ENCODE peak calls at places on chromosomes 11 and 22, in seven cellular contexts. W is GM12892, Z is GM12878, I is K562, P is SK-N-SH, T is GM12891, A is HepG2. D is an unnamed sample.

GRCh38 chr22:38696606-38697005 is 4.1 kb downstream of the JOSD1 start:
- DNase-seq in W (no peak), Z (no peak), I (peak), P (no peak), T (no peak), A (peak), D (no peak)

GRCh38 chr11:26867286-26867685 is 126.6 kb upstream of the FIBIN start:
- DNase-seq in W (no peak), Z (no peak), I (no peak), P (no peak), T (no peak), A (no peak), D (no peak)

GRCh38 chr22:20531154-20531403 is 23.7 kb downstream of the MED15 start:
- DNase-seq in W (no peak), Z (no peak), I (no peak), P (no peak), T (no peak), A (no peak), D (no peak)

GRCh38 chr11:1050581-1051355 is 14.2 kb upstream of the MUC6 start:
- DNase-seq in W (peak), Z (no peak), I (peak), P (peak), T (peak), A (peak), D (peak)

GRCh38 chr11:76207642-76208378 is 1.5 kb upstream of the WNT11 start:
- DNase-seq in W (peak), Z (no peak), I (peak), P (peak), T (peak), A (peak), D (peak)

GRCh38 chr22:44550666-44551491 is 52.8 kb upstream of the RTL6 start:
- DNase-seq in W (no peak), Z (peak), I (no peak), P (no peak), T (no peak), A (no peak), D (no peak)

GRCh38 chr22:29190915-29191314 is 14.8 kb upstream of the EMID1 start:
- DNase-seq in W (no peak), Z (no peak), I (no peak), P (no peak), T (no peak), A (no peak), D (no peak)

GRCh38 chr22:38034278-38034882 is 22.8 kb upstream of the PICK1 start:
- DNase-seq in W (no peak), Z (peak), I (peak), P (peak), T (no peak), A (peak), D (peak)

GRCh38 chr11:117417856-117418255 is 90.2 kb downstream of the CEP164 start:
- DNase-seq in W (no peak), Z (no peak), I (no peak), P (no peak), T (no peak), A (no peak), D (no peak)

GRCh38 chr11:129061466-129062194 is 119.0 kb upstream of the TP53AIP1 start:
- DNase-seq in W (no peak), Z (no peak), I (no peak), P (no peak), T (no peak), A (no peak), D (no peak)

GRCh38 chr11:116829525-116830183 is at the start of gene APOC3:
- DNase-seq in W (no peak), Z (no peak), I (no peak), P (peak), T (no peak), A (peak), D (no peak)

GRCh38 chr11:4851033-4851432 is 2.0 kb upstream of the OR51S1 start:
- DNase-seq in W (no peak), Z (no peak), I (no peak), P (no peak), T (no peak), A (no peak), D (no peak)

GRCh38 chr11:33542921-33543320 is 157.7 kb downstream of the C11orf91 start:
- DNase-seq in W (peak), Z (no peak), I (peak), P (peak), T (peak), A (peak), D (peak)

GRCh38 chr11:118605116-118605867 is 2.1 kb upstream of the PHLDB1 start:
- DNase-seq in W (no peak), Z (no peak), I (peak), P (peak), T (no peak), A (peak), D (no peak)

GRCh38 chr11:117900144-117900651 is 23.7 kb upstream of the FXYD6 start:
- DNase-seq in W (no peak), Z (peak), I (no peak), P (no peak), T (no peak), A (no peak), D (no peak)

GRCh38 chr11:73387594-73388021 is 11.4 kb downstream of the RELT start:
- DNase-seq in W (no peak), Z (no peak), I (no peak), P (no peak), T (no peak), A (no peak), D (no peak)

GRCh38 chr11:109026891-109027489 is 362.1 kb downstream of the DDX10 start:
- DNase-seq in W (no peak), Z (no peak), I (no peak), P (no peak), T (no peak), A (no peak), D (no peak)

GRCh38 chr11:406796-407650 is 7.8 kb downstream of the SIGIRR start:
- DNase-seq in W (peak), Z (peak), I (peak), P (peak), T (peak), A (no peak), D (peak)

GRCh38 chr11:44865866-44866272 is 84.8 kb downstream of the TP53I11 start:
- DNase-seq in W (no peak), Z (no peak), I (no peak), P (peak), T (no peak), A (no peak), D (no peak)

GRCh38 chr22:47165338-47165931 is 403.0 kb downstream of the TBC1D22A start:
- DNase-seq in W (no peak), Z (no peak), I (no peak), P (no peak), T (no peak), A (no peak), D (no peak)

GRCh38 chr11:69398529-69399492 is 82.7 kb upstream of the LINC01488 start:
- DNase-seq in W (no peak), Z (no peak), I (peak), P (no peak), T (no peak), A (no peak), D (no peak)

GRCh38 chr11:48150213-48150612 is 66.4 kb upstream of the OR4B1 start:
- DNase-seq in W (no peak), Z (no peak), I (no peak), P (no peak), T (no peak), A (no peak), D (no peak)

GRCh38 chr22:17086750-17087149 is 1.9 kb downstream of the IL17RA start:
- DNase-seq in W (no peak), Z (no peak), I (no peak), P (no peak), T (no peak), A (no peak), D (no peak)
- TF ChIP-seq TAF1 in W (no peak), Z (no peak), I (no peak), P (no peak), T (no peak), A (no peak), D (no peak)

DNA sequence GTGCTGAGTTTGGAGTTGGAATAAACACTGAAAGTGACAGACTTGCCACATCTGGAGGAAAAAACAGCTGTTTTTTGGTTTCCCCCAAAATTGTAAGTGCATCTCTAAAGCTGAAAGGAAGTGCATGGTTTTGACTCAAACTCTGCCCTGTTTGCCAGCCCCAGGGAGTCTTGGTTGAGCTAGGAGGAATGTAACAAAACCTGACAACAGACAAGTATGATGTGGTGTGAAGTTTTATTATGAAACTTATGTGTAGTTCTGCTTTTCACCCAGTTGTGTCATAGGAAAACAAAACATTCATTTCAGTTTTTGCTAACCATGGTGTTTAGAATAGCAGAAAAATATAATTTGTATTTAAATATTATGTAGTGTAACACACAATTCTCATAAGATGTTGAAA is 31.7 kb upstream of the PDE3B start:
- DNase-seq in W (no peak), Z (no peak), I (no peak), P (no peak), T (no peak), A (no peak), D (no peak)
- TF ChIP-seq TAF1 in W (no peak), Z (no peak), I (no peak), P (no peak), T (no peak), A (no peak), D (no peak)

DNA sequence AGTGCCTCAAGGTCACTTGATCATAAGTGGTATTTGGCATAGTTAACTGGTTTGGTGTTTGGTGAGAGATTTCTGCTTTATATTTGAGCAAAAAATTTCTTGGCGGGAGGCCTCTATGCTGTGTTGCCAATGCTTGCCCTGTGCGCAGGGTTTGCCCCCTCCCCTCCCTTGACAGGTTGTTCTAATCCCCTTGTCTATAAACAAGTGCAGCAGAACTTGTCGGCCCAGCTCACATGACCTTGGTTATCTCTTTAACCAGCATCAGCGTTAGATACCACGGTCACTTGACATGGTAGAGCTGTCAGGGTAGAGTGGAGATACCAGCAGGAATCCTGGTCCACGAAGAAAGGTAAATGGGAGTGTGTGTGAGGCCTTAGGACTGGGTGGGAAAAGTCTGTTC is 35.6 kb downstream of the MARK2 start:
- DNase-seq in W (no peak), Z (no peak), I (peak), P (no peak), T (no peak), A (no peak), D (no peak)
- TF ChIP-seq TAF1 in W (no peak), Z (no peak), I (no peak), P (no peak), T (no peak), A (no peak), D (no peak)

GRCh38 chr11:36147491-36147890 is 141.7 kb downstream of the COMMD9 start:
- DNase-seq in W (no peak), Z (no peak), I (no peak), P (no peak), T (no peak), A (no peak), D (no peak)
- TF ChIP-seq TAF1 in W (no peak), Z (no peak), I (no peak), P (no peak), T (no peak), A (no peak), D (no peak)